ENCODE peak calls at places on chromosomes 4 and X, in six cellular contexts. Y, W, M, I, K and F are unnamed samples.

GRCh38 chr4:27000820-27001219 is 140.2 kb downstream of the STIM2 start:
- DNase-seq in Y (no peak), W (no peak), M (no peak), I (no peak), K (no peak), F (no peak)

GRCh38 chrX:69305333-69306062 is 140.2 kb upstream of the PJA1 start:
- DNase-seq in Y (no peak), W (no peak), M (peak), I (no peak), K (peak), F (no peak)

GRCh38 chr4:137307806-137308205 is 224.5 kb downstream of the PCDH18 start:
- DNase-seq in Y (no peak), W (no peak), M (no peak), I (no peak), K (no peak), F (no peak)

GRCh38 chr4:6953751-6954380 is 44.2 kb downstream of the TBC1D14 start:
- DNase-seq in Y (peak), W (peak), M (peak), I (peak), K (peak), F (no peak)

GRCh38 chr4:128600410-128600809 is 209.1 kb upstream of the JADE1 start:
- DNase-seq in Y (no peak), W (no peak), M (no peak), I (no peak), K (no peak), F (no peak)

GRCh38 chr4:173503330-173504180 is 26.5 kb downstream of the HAND2 start:
- DNase-seq in Y (no peak), W (no peak), M (no peak), I (no peak), K (no peak), F (peak)

GRCh38 chrX:78708171-78708570 is 39.3 kb upstream of the LPAR4 start:
- DNase-seq in Y (no peak), W (no peak), M (peak), I (no peak), K (peak), F (no peak)

GRCh38 chrX:16022580-16023170 is 100.7 kb upstream of the GRPR start:
- DNase-seq in Y (no peak), W (no peak), M (no peak), I (no peak), K (no peak), F (no peak)

GRCh38 chr4:127959794-127960193 is 5.2 kb downstream of the MFSD8 start:
- DNase-seq in Y (no peak), W (no peak), M (no peak), I (no peak), K (no peak), F (no peak)

GRCh38 chrX:115562492-115562872 is 1.5 kb downstream of the PLS3 start:
- DNase-seq in Y (no peak), W (no peak), M (peak), I (no peak), K (no peak), F (no peak)

GRCh38 chr4:164937576-164938270 is 39.7 kb downstream of the TRIM61 start:
- DNase-seq in Y (no peak), W (no peak), M (peak), I (no peak), K (peak), F (no peak)

GRCh38 chr4:164931551-164932324 is 45.7 kb downstream of the TRIM61 start:
- DNase-seq in Y (no peak), W (no peak), M (no peak), I (no peak), K (no peak), F (no peak)

GRCh38 chr4:164930647-164931046 is 46.8 kb downstream of the TRIM61 start:
- DNase-seq in Y (no peak), W (no peak), M (no peak), I (no peak), K (no peak), F (no peak)

GRCh38 chr4:164933244-164933643 is 44.2 kb downstream of the TRIM61 start:
- DNase-seq in Y (no peak), W (no peak), M (no peak), I (no peak), K (no peak), F (no peak)

GRCh38 chr4:164935363-164935762 is 42.1 kb downstream of the TRIM61 start:
- DNase-seq in Y (no peak), W (no peak), M (peak), I (no peak), K (peak), F (no peak)
- TF ChIP-seq CTCF in Y (no peak), W (no peak), M (peak), I (no peak), K (peak), F (peak)

DNA sequence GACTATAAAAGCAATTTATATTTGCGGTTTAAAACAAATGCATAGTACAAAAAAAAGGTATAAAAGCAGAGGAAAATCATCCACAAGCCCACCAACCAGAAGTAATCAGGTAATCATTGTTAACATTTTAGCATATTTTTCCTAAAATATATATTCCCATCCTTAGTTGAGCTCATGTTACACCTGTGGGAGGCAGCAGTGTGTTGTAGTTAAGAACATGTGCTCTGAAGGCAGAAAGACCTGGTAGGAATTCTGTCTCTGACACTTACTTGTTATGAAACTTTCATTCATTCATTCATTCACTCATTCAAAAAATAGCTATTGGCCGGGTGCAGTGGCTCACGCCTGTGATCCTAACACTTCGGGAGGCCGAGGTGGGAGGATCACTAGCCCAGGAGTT is 15.4 kb upstream of the CDKL5 start:
- DNase-seq in Y (no peak), W (no peak), M (no peak), I (no peak), K (no peak), F (no peak)
- TF ChIP-seq CTCF in Y (no peak), W (no peak), M (peak), I (no peak), K (no peak), F (peak)

GRCh38 chr4:83362492-83363329 is 28.1 kb upstream of the HPSE start:
- DNase-seq in Y (no peak), W (no peak), M (no peak), I (no peak), K (no peak), F (no peak)
- TF ChIP-seq CTCF in Y (no peak), W (no peak), M (peak), I (no peak), K (no peak), F (peak)

DNA sequence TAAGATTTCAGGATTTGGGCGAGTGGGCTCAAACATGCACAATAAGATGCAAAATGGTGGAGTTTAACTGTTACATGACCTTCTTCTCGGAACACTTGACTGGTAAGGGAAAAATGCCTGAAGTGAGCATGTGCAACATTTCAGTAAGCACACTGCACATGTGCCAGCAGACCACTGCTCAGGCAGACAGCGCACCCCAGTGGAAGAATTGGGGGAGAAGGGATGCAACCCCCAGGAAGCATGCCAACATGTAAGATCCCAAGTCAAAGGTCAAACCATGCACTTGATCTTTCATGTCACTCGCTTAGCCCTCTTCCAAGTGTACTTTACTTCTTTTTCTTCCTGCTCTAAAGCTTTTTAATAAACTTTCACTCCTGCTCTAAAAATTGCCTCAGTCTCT is 256.3 kb downstream of the CENPC start:
- DNase-seq in Y (no peak), W (no peak), M (peak), I (no peak), K (peak), F (no peak)
- TF ChIP-seq CTCF in Y (no peak), W (no peak), M (peak), I (no peak), K (peak), F (peak)

DNA sequence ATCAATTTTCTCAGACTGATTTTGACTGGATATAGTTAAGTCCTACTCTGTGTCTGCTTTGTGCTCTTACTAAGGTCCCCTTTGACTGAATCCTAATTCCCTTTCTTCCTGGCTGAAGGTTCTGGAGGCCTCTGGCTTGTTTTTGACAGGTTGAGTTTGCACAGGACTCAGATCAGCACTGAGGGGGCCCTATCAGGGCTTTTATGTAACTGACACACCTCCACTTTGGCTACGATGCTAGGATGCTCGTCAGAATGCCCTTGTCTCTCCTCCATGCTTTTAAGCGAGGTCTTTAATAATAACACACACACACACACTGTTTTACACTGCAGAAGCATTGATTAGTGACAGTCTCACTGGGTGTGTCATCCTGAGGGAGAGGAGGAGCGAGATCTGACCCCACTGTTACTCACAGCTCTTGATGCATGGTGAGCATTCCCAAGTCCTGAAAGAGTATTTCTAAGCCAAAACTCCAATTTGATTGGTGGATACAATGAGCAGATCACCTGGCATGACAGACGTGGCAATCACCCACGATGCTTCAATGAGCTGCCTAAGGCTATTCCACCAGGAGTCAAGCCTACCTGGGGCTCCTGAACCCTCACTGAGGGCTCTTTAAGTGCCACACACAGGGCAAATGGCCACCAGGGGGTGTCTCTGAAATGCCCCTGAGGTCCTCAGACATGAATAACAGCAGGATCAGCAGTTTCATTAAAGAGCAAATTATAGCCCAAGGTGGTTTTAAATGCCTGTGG is 130.4 kb upstream of the CPEB2 start:
- DNase-seq in Y (no peak), W (no peak), M (peak), I (no peak), K (peak), F (no peak)
- TF ChIP-seq CTCF in Y (no peak), W (no peak), M (peak), I (no peak), K (peak), F (peak)

DNA sequence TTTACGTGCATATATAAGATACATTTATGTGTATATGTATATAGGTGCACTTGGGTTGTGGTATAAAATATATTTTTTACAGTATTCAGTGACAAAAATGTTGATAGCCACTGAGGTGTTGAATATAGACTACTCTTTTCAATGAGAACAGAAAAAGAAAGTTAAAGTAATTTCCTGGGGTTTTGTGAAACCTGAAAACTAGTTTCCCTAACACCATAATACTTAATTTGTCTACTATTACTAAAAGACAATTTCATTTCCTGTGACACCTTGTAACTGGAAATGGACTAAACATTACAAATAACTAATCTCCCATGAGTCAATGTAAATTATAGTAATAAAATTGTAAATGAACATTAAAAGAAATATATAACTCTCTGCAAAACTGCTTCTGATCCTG is 32.0 kb upstream of the MAP9 start:
- DNase-seq in Y (no peak), W (no peak), M (no peak), I (no peak), K (no peak), F (no peak)
- TF ChIP-seq CTCF in Y (no peak), W (no peak), M (no peak), I (no peak), K (no peak), F (no peak)

DNA sequence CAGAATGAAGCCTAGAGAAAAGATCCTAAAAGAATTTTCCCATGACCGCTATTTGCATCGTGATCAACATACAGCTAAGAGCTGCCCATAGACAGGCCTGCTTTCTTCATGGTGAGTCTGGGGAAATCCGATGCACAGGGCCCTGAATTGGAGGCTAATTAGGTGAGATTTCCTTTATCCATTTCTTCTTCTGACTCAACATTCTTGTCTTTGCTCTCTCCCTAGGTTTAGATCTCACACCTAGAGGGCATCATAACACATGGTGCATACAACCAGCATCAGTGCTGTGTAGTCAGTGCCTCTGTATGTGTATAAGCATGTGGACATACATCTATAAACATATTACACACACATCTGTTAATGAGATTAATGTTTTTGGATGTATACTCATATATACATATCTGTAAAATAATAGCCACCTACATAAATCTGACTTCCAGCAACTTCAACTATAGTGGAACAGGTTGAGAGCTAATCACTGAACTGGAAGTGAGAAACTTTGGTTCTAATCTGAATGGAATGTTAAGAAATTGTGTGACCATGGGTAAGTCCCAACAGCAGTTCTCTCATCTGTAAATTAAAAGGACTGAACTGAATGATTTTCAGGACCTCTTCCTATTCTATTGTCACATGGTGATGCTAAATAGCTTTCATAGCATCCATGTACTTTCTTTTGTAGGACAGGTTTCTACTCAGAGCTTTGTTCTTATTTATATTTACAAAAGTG is 17.5 kb downstream of the GATB start:
- DNase-seq in Y (no peak), W (no peak), M (no peak), I (no peak), K (no peak), F (no peak)
- TF ChIP-seq CTCF in Y (no peak), W (no peak), M (no peak), I (no peak), K (no peak), F (no peak)

DNA sequence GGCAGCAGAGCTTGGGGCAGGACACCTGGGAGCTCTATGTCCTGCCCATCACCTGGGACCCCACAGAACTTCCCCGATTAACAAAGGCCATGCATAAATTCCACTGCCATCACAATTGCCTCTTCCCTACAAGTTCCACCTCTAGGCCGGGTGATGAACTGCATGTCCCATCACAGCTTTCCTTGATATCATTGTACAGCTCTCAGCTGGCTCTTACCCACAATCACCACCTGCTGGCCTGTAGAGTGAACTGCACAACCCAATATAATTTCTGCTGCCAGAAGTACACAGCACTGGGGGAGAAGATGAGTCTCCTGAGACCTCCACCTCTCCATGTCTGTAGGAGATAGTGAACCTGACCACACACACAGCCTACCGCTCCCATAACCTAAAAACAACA is 285.0 kb upstream of the AADAT start:
- DNase-seq in Y (no peak), W (no peak), M (peak), I (no peak), K (peak), F (no peak)
- TF ChIP-seq CTCF in Y (no peak), W (no peak), M (peak), I (no peak), K (peak), F (peak)

GRCh38 chrX:86215260-86215659 is 67.0 kb downstream of the DACH2 start:
- DNase-seq in Y (no peak), W (no peak), M (no peak), I (no peak), K (no peak), F (no peak)

DNA sequence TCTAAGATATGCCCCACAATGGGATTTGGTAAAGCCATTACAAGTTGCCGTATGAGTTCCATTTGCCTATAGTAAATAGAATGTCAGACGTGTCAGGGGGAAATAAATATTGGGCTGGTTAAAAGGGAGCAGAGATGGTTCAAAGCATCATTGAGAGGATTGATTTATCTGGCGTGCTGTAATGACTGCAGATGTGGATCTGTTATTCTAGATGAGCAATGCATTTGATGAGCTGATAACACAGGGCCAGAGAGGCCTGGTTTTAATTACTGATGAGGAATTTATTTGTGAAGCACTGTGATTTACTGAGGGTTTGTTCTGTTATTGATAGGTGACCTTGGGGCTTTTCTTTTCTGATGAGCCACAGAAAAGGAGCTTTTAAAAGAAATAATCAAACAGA is 62.5 kb downstream of the DACH2 start:
- DNase-seq in Y (no peak), W (no peak), M (no peak), I (no peak), K (no peak), F (no peak)
- TF ChIP-seq CTCF in Y (no peak), W (no peak), M (no peak), I (no peak), K (no peak), F (no peak)

DNA sequence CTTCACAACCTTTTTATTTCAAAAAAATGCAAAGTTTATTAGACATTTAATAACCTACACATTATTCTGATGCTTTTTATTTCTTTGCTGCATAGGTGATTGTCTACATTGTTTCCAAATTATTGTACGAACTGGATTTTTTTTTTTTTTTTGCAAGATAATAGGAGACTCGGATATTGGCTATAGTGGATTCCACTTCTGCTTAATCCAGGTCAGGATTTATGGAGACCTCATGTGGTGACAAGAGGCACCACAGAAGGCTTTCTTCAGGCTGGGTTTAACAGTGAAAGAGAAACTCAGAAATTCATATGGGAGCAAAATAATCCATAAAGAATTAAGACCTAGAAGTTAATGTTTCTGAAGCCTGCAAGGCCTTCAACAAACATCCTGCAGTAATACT is 2.4 kb upstream of the SLIT2 start:
- DNase-seq in Y (no peak), W (no peak), M (no peak), I (no peak), K (no peak), F (no peak)
- TF ChIP-seq CTCF in Y (no peak), W (peak), M (peak), I (peak), K (no peak), F (peak)